ENCODE peak calls at places on chromosomes 7 and 10, in five cellular contexts. O is CD8-positive, alpha-beta memory T cell; W is NCI-H187; M is ELF-1; J is activated CD8-positive, alpha-beta memory T cell treated with anti-CD3 and anti-CD28 coated beads for 24 hours. A is an unnamed sample.

GRCh38 chr10:86113044-86113443 is 253.6 kb downstream of the GRID1 start:
- DNase-seq in O (no peak), W (no peak), M (no peak), J (no peak), A (no peak)

GRCh38 chr10:68474021-68474420 is 2.2 kb upstream of the DNA2 start:
- DNase-seq in O (no peak), W (no peak), M (no peak), J (no peak), A (no peak)

GRCh38 chr7:5997210-5997808 is 11.5 kb downstream of the PMS2 start:
- DNase-seq in O (peak), W (peak), M (peak), J (no peak), A (no peak)

GRCh38 chr10:100745882-100746412 is 565 bp downstream of the PAX2 start:
- DNase-seq in O (no peak), W (no peak), M (peak), J (no peak), A (no peak)

GRCh38 chr10:88582806-88583583 is at the start of gene RNLS:
- DNase-seq in O (peak), W (peak), M (peak), J (peak), A (peak)

GRCh38 chr10:85527610-85528317 is 838.8 kb downstream of the GRID1 start:
- DNase-seq in O (no peak), W (no peak), M (no peak), J (no peak), A (no peak)

GRCh38 chr7:116562529-116563121 is 37.8 kb downstream of the CAV1 start:
- DNase-seq in O (no peak), W (no peak), M (no peak), J (no peak), A (no peak)

GRCh38 chr7:130982160-130982638 is 248.2 kb upstream of the KLF14 start:
- DNase-seq in O (no peak), W (no peak), M (no peak), J (peak), A (no peak)

GRCh38 chr7:24756545-24756988 is 697 bp downstream of the GSDME start:
- DNase-seq in O (no peak), W (no peak), M (peak), J (peak), A (no peak)

GRCh38 chr10:34205452-34205851 is 609.6 kb downstream of the PARD3 start:
- DNase-seq in O (no peak), W (no peak), M (no peak), J (no peak), A (no peak)

GRCh38 chr7:95840953-95841950 is 68.9 kb downstream of the DYNC1I1 start:
- DNase-seq in O (no peak), W (no peak), M (peak), J (no peak), A (peak)

A was measured in H9.